ENCODE peak calls at places on chromosome 18, in ten cellular contexts. N is HS-27A; Z is T-helper 2 cell; M is bronchial epithelial cell; A is activated CD4-positive, CD25-positive, alpha-beta regulatory T cell treated with anti-CD3 and anti-CD28 coated beads, Interleukin-2, amount 50 U/mL, for 72 hours; J is mucosa of descending colon; V is activated CD8-positive, alpha-beta memory T cell treated with anti-CD3 and anti-CD28 coated beads, Interleukin-2, amount 10 ng/mL, durations not matched to agents 7 days and 5 days; Y is fibroblast of pulmonary artery; T is CD8-positive, alpha-beta memory T cell; G is activated naive CD8-positive, alpha-beta T cell treated with anti-CD3 and anti-CD28 coated beads, Interleukin-2, amount 50 U/mL, for 24 hours. X is an unnamed sample.
A peak's percentile ranks its signal among the peaks of the same experiment; 100 is the strongest.

GRCh38 chr18:51273435-51273834 is 76.0 kb upstream of the MEX3C start:
- DNase-seq in N (no peak), Z (no peak), M (no peak), A (no peak), J (no peak), V (no peak), Y (no peak), T (no peak), G (no peak), X (no peak)

GRCh38 chr18:12079504-12080237 is 14.0 kb upstream of the ANKRD62 start:
- DNase-seq in N (peak; percentile 43), Z (no peak), M (no peak), A (no peak), J (no peak), V (no peak), Y (peak; percentile 82), T (no peak), G (no peak), X (no peak)

GRCh38 chr18:32362484-32362883 is 108.2 kb downstream of the GAREM1 start:
- DNase-seq in N (no peak), Z (no peak), M (peak; percentile 77), A (no peak), J (no peak), V (no peak), Y (no peak), T (no peak), G (no peak), X (no peak)

GRCh38 chr18:70623106-70623505 is 334.3 kb downstream of the SOCS6 start:
- DNase-seq in N (no peak), Z (no peak), M (no peak), A (no peak), J (no peak), V (no peak), Y (no peak), T (no peak), G (no peak), X (no peak)

GRCh38 chr18:38427234-38427633 is 861.6 kb upstream of the CELF4 start:
- DNase-seq in N (no peak), Z (no peak), M (peak; percentile 3), A (no peak), J (no peak), V (no peak), Y (no peak), T (no peak), G (no peak), X (no peak)

GRCh38 chr18:5238371-5238758 is 41.3 kb upstream of the AKAIN1 start:
- DNase-seq in N (no peak), Z (no peak), M (no peak), A (peak; percentile 55), J (peak; percentile 84), V (peak; percentile 54), Y (peak; percentile 37), T (peak; percentile 28), G (peak; percentile 46), X (no peak)

GRCh38 chr18:77530732-77531131 is 281.1 kb downstream of the GALR1 start:
- DNase-seq in N (no peak), Z (no peak), M (no peak), A (no peak), J (no peak), V (no peak), Y (no peak), T (no peak), G (no peak), X (no peak)

GRCh38 chr18:61639886-61640285 is 252.9 kb downstream of the RNF152 start:
- DNase-seq in N (no peak), Z (no peak), M (no peak), A (no peak), J (no peak), V (no peak), Y (no peak), T (no peak), G (no peak), X (no peak)

GRCh38 chr18:28514699-28515098 is 337.8 kb upstream of the CDH2 start:
- DNase-seq in N (no peak), Z (no peak), M (no peak), A (no peak), J (no peak), V (no peak), Y (no peak), T (no peak), G (no peak), X (no peak)

GRCh38 chr18:48948112-48949050 is 2.4 kb downstream of the SMAD7 start:
- DNase-seq in N (no peak), Z (peak; percentile 54), M (no peak), A (peak; percentile 44), J (peak; percentile 79), V (peak; percentile 57), Y (peak; percentile 74), T (peak; percentile 42), G (peak; percentile 53), X (no peak)

GRCh38 chr18:79615586-79615985 is 64.0 kb upstream of the CTDP1 start:
- DNase-seq in N (no peak), Z (no peak), M (no peak), A (peak; percentile 13), J (no peak), V (no peak), Y (no peak), T (no peak), G (no peak), X (peak; percentile 66)

GRCh38 chr18:69308620-69309019 is 92.1 kb upstream of the DOK6 start:
- DNase-seq in N (no peak), Z (no peak), M (no peak), A (no peak), J (no peak), V (no peak), Y (no peak), T (no peak), G (no peak), X (no peak)

GRCh38 chr18:79848579-79849327 is 51.0 kb downstream of the KCNG2 start:
- DNase-seq in N (no peak), Z (no peak), M (no peak), A (no peak), J (no peak), V (peak; percentile 14), Y (no peak), T (no peak), G (no peak), X (peak; percentile 28)

GRCh38 chr18:76823574-76823973 is 1.2 kb downstream of the ZNF236 start:
- DNase-seq in N (no peak), Z (no peak), M (no peak), A (peak; percentile 35), J (peak; percentile 19), V (no peak), Y (no peak), T (no peak), G (no peak), X (no peak)

GRCh38 chr18:51070545-51070944 is 40.5 kb downstream of the SMAD4 start:
- DNase-seq in N (peak; percentile 78), Z (no peak), M (peak; percentile 64), A (no peak), J (no peak), V (no peak), Y (peak; percentile 86), T (no peak), G (no peak), X (no peak)

GRCh38 chr18:27244259-27244658 is 59.2 kb upstream of the CHST9 start:
- DNase-seq in N (no peak), Z (no peak), M (no peak), A (no peak), J (no peak), V (no peak), Y (no peak), T (no peak), G (no peak), X (no peak)

GRCh38 chr18:3450358-3451107 is 561 bp downstream of the TGIF1 start:
- DNase-seq in N (peak; percentile 58), Z (peak; percentile 80), M (no peak), A (peak; percentile 65), J (peak; percentile 75), V (peak; percentile 71), Y (peak; percentile 87), T (peak; percentile 65), G (peak; percentile 60), X (peak; percentile 92)

GRCh38 chr18:14025306-14025940 is 106.8 kb downstream of the ZNF519 start:
- DNase-seq in N (no peak), Z (no peak), M (no peak), A (no peak), J (peak; percentile 63), V (no peak), Y (no peak), T (no peak), G (no peak), X (no peak)

GRCh38 chr18:53153281-53153680 is 813.3 kb downstream of the DCC start:
- DNase-seq in N (no peak), Z (no peak), M (no peak), A (no peak), J (peak; percentile 4), V (no peak), Y (peak; percentile 2), T (no peak), G (peak; percentile 10), X (no peak)

GRCh38 chr18:62590799-62591640 is 68.2 kb downstream of the ZCCHC2 start:
- DNase-seq in N (no peak), Z (no peak), M (no peak), A (no peak), J (no peak), V (peak; percentile 25), Y (no peak), T (no peak), G (no peak), X (no peak)

GRCh38 chr18:44742741-44743311 is 62.1 kb downstream of the SETBP1 start:
- DNase-seq in N (no peak), Z (no peak), M (no peak), A (no peak), J (peak; percentile 48), V (no peak), Y (peak; percentile 30), T (no peak), G (no peak), X (no peak)

GRCh38 chr18:36169938-36170337 is 17.4 kb upstream of the MOCOS start:
- DNase-seq in N (no peak), Z (no peak), M (no peak), A (no peak), J (no peak), V (no peak), Y (no peak), T (no peak), G (no peak), X (no peak)

GRCh38 chr18:2515408-2515807 is 55.9 kb downstream of the METTL4 start:
- DNase-seq in N (peak; percentile 68), Z (no peak), M (peak; percentile 93), A (no peak), J (no peak), V (no peak), Y (peak; percentile 84), T (no peak), G (no peak), X (no peak)